ENCODE peak calls at places on chromosomes 12 and 14, in four cellular contexts. L is WTC11, T is GM12878, H is SK-N-SH. E is an unnamed sample.

GRCh38 chr12:85626031-85626781 is 210.0 kb downstream of the RASSF9 start:
- DNase-seq in L (no peak), T (no peak), H (no peak), E (no peak)

GRCh38 chr12:120495189-120495722 is 657 bp upstream of the DYNLL1 start:
- DNase-seq in L (no peak), T (no peak), H (peak), E (no peak)

GRCh38 chr12:52650520-52651081 is 1.4 kb downstream of the KRT2 start:
- DNase-seq in L (no peak), T (no peak), H (no peak), E (no peak)

GRCh38 chr14:39376671-39377403 is 55.4 kb downstream of the FBXO33 start:
- DNase-seq in L (no peak), T (no peak), H (no peak), E (no peak)

GRCh38 chr12:52651726-52652261 is at the start of gene KRT2:
- DNase-seq in L (no peak), T (no peak), H (no peak), E (no peak)

GRCh38 chr12:27309995-27310315 is 22.7 kb upstream of the BMAL2 start:
- DNase-seq in L (no peak), T (no peak), H (no peak), E (no peak)

GRCh38 chr14:91399868-91400640 is 17.6 kb downstream of the CCDC88C start:
- DNase-seq in L (no peak), T (no peak), H (no peak), E (no peak)

GRCh38 chr14:81396108-81396507 is 4.0 kb downstream of the STON2 start:
- DNase-seq in L (no peak), T (no peak), H (no peak), E (no peak)

GRCh38 chr12:124705545-124706138 is 138.2 kb upstream of the NCOR2 start:
- DNase-seq in L (no peak), T (no peak), H (no peak), E (no peak)

GRCh38 chr12:130337476-130338303 is at the start of gene PIWIL1:
- DNase-seq in L (no peak), T (no peak), H (peak), E (peak)

GRCh38 chr14:85566603-85567002 is 36.7 kb downstream of the FLRT2 start:
- DNase-seq in L (no peak), T (no peak), H (no peak), E (no peak)

GRCh38 chr14:98932436-98933325 is 339.3 kb downstream of the BCL11B start:
- DNase-seq in L (no peak), T (no peak), H (no peak), E (no peak)

GRCh38 chr12:49505672-49506071 is 33.2 kb upstream of the KCNH3 start:
- DNase-seq in L (no peak), T (no peak), H (no peak), E (no peak)

GRCh38 chr14:64792871-64793560 is 86.7 kb downstream of the SPTB start:
- DNase-seq in L (no peak), T (no peak), H (no peak), E (no peak)

GRCh38 chr12:12749433-12749832 is 32.3 kb downstream of the CDKN1B start:
- DNase-seq in L (no peak), T (no peak), H (no peak), E (no peak)

GRCh38 chr14:62187265-62187664 is 425.0 kb downstream of the SNAPC1 start:
- DNase-seq in L (peak), T (no peak), H (no peak), E (no peak)

GRCh38 chr14:98198385-98198784 is 1073.6 kb downstream of the BCL11B start:
- DNase-seq in L (no peak), T (no peak), H (no peak), E (no peak)

GRCh38 chr14:104549536-104550339 is 29.8 kb upstream of the C14orf180 start:
- DNase-seq in L (no peak), T (no peak), H (no peak), E (no peak)

GRCh38 chr12:44842669-44843068 is 33.4 kb downstream of the NELL2 start:
- DNase-seq in L (no peak), T (no peak), H (no peak), E (no peak)

GRCh38 chr14:105026789-105027563 is 6.1 kb upstream of the CDCA4 start:
- DNase-seq in L (no peak), T (no peak), H (no peak), E (peak)

GRCh38 chr12:70618371-70618770 is 18.9 kb downstream of the PTPRB start:
- DNase-seq in L (no peak), T (no peak), H (no peak), E (no peak)

GRCh38 chr14:101233861-101234587 is 327.3 kb upstream of the DIO3 start:
- DNase-seq in L (no peak), T (no peak), H (no peak), E (no peak)

DNA sequence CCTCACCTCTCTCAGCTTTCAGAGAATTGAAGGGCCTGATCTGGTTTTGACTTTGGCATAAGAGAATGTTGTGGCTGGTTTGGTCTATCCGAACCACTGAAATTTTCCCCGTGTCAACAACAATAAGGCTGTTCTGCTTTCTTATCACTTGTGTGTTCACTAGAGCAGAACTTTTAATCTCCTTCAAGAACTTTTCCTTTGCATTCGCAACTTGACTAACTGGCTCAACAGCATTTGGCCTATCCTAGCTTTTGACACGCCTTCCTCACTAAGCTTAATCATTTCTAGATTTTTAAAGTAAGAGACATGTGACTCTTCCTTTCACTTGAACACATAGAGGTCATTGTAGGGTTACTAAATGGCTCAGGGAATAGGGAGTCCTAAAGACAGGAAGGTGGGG is 25.9 kb upstream of the EDDM3A start:
- DNase-seq in L (no peak), T (no peak), H (no peak), E (no peak)
- TF ChIP-seq USF1 in L (no peak), T (no peak), H (no peak), E (no peak)

GRCh38 chr12:6158263-6158662 is 33.8 kb upstream of the VWF start:
- DNase-seq in L (no peak), T (no peak), H (no peak), E (no peak)

GRCh38 chr12:6158749-6159148 is 34.3 kb upstream of the VWF start:
- DNase-seq in L (no peak), T (no peak), H (peak), E (no peak)

GRCh38 chr12:6157482-6157881 is 33.0 kb upstream of the VWF start:
- DNase-seq in L (no peak), T (no peak), H (no peak), E (no peak)

GRCh38 chr12:6163554-6164060 is 36.6 kb upstream of the CD9 start:
- DNase-seq in L (no peak), T (no peak), H (no peak), E (no peak)

DNA sequence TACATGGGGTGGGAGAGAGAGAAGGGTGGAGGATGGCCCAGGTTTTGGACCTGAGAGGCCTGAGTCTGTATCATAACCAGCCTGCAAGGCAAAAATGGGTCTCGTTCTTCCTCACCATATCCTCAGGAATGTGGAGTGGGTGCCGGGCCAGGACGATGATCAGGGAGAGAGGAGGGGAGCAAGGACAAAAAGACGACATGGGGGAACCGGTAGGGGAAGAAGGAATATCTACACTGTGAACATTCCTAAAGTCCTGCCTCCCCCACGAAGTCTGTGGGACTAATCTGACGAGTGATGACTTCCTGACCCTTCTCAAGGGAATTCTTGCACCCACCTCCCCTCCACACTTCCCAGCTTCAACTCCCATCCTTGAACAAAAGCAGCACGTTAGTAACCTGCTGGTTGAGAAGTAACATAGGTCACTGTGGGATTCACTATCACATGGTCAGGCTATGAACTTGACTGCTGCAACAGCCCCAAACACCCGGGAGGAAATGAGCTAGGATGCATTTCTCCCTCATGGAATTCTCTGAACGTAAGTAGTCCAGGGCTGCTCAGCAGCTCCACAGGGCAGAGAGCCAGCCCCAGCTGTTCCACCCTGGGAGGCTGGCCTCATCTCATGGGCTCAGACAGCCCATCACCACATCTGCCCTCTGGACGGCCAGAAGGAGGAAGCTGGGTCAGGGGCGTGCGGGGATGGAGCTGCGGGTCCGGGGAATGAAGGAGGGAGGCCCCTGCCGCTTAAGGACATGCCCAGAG is 36.8 kb upstream of the VWF start:
- DNase-seq in L (no peak), T (no peak), H (peak), E (no peak)
- TF ChIP-seq USF1 in L (no peak), T (no peak), H (no peak), E (no peak)

GRCh38 chr12:132393245-132393795 is 63.9 kb upstream of the GALNT9 start:
- DNase-seq in L (no peak), T (no peak), H (no peak), E (peak)

GRCh38 chr12:132392389-132393244 is 63.2 kb upstream of the GALNT9 start:
- DNase-seq in L (no peak), T (no peak), H (no peak), E (no peak)

GRCh38 chr12:132395192-132395907 is 66.0 kb upstream of the GALNT9 start:
- DNase-seq in L (peak), T (no peak), H (no peak), E (no peak)

GRCh38 chr12:132395908-132396305 is 66.5 kb upstream of the GALNT9 start:
- DNase-seq in L (no peak), T (no peak), H (no peak), E (no peak)

GRCh38 chr12:132393991-132394949 is 64.9 kb upstream of the GALNT9 start:
- DNase-seq in L (no peak), T (no peak), H (no peak), E (peak)
- TF ChIP-seq USF1 in L (no peak), T (no peak), H (no peak), E (no peak)

DNA sequence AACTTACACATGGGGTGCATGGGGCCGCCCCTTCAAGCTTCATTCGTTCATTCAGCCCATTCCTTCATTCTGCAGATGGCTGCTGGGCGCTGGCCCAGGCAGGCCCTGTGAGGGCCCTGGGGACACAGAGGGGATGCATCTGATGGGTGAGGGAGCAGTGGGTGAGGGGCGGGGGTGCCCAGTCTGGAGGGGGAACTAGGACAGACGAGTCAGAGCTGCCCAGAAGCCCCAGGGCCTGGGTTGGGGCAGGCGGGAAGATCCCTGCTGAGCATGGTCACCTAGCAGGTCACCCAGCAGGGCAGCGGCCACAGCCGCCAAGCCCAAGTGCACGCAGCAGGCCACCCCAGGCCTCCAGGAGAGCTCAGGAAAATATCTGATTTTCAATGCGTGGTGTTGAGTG is 14.1 kb downstream of the TRMT61A start:
- DNase-seq in L (no peak), T (no peak), H (peak), E (no peak)
- TF ChIP-seq USF1 in L (no peak), T (no peak), H (no peak), E (no peak)

GRCh38 chr14:31018057-31018645 is 7.3 kb upstream of the AP4S1 start:
- DNase-seq in L (no peak), T (no peak), H (no peak), E (no peak)

GRCh38 chr14:31009836-31010618 is 15.4 kb upstream of the AP4S1 start:
- DNase-seq in L (no peak), T (no peak), H (no peak), E (no peak)

GRCh38 chr14:31010935-31011334 is 14.5 kb upstream of the AP4S1 start:
- DNase-seq in L (no peak), T (no peak), H (no peak), E (no peak)

DNA sequence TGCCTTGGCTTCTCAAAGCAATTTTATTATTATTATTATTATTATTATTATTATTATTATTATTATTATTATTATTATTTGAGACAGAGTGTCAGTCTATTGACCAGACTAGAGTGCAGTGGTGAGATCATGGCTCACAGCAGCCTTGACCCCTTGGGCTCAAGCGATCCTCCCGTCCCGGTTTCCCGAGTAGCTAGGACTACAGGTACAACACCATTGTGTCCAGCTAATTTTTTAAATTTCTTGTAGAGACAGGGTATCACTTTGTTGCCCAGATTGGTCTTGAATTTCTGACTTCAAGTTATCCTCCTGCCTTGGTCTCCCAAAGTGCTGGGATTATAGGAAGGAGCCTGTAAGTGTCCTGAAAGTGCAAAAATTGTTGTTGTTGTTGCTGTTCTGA is 11.6 kb upstream of the AP4S1 start:
- DNase-seq in L (no peak), T (no peak), H (no peak), E (no peak)
- TF ChIP-seq USF1 in L (no peak), T (no peak), H (no peak), E (no peak)

GRCh38 chr14:33210304-33210703 is 271.6 kb downstream of the NPAS3 start:
- DNase-seq in L (peak), T (no peak), H (no peak), E (peak)
- TF ChIP-seq USF1 in L (no peak), T (no peak), H (no peak), E (no peak)

DNA sequence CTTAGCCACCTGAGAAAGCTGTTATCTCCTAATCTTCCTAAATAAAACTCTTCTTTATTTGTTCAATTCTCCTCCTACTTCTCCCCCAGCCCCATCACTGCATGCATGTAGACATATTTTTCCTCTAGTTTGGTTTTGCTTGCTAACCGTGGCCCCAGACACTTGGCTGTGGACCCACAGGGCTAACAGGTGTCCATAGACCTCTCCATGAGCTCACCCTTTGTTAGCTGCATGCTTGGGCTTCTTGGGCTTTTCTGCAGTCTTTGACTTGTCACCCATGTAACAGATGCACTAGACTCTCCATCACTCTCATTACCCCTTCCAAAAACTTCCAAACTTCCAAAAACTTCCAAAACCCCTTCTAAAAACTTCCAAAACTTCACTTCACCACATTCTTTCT is 59.2 kb upstream of the PLEKHA5 start:
- DNase-seq in L (no peak), T (no peak), H (no peak), E (no peak)
- TF ChIP-seq USF1 in L (no peak), T (no peak), H (no peak), E (no peak)

DNA sequence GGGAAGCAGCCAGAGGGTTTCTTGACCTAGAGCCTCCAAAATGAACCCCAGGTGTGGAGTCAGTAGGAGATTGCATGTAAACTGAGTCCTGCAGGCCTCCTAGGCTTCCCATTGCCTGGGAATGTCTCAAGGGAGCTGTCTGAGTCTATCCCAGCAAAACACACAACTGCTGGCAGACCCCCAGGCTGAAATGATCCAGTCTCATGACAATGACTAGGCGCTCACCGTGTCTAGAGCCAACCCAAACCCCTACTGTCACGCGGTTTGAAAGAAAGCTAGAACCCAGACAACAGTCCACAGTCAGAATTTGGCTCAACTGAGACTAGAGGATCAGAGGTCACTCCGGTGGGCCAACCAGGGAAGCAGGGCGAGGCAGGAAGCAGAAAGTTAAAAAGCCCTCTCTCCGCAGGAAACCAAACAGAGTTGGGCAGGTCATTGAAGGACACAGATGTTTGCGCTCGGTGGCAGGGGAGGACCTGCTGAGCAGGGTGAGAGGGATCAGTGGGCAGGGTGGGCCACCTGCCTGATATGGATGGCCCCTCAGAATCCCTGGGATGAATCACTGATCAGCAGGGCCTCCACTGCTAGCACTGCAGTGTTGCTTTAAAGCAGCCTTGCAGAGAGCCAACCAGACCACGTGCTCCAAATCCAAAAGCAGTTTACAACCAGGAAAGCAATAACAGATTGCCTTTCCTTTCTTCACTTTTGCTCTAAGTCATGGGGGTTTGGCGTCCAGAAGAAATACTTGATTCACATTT is 23.8 kb downstream of the ACTN1 start:
- DNase-seq in L (no peak), T (no peak), H (no peak), E (no peak)
- TF ChIP-seq USF1 in L (no peak), T (no peak), H (no peak), E (no peak)

GRCh38 chr12:66851134-66851533 is 172.3 kb upstream of the GRIP1 start:
- DNase-seq in L (no peak), T (no peak), H (no peak), E (no peak)

DNA sequence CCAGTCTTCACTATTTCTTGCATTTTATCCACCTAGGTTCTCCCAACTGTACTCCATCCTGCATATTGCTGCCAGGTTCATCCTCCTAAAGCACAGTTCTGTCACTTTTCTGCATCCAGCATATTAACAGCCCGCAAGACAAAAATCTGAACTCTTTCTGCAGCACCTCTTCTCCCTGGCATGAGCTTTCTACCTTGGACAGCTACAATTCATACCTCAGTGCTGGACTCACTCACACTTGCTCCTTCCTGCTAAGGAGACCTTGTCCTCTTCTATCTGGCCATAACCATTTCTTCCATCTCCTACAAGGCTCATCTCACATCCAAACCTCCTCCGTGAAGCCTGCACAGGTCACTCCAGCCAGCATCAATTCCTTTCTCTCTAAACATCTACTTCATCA is 170.1 kb upstream of the GRIP1 start:
- DNase-seq in L (no peak), T (no peak), H (no peak), E (no peak)
- TF ChIP-seq USF1 in L (no peak), T (no peak), H (no peak), E (no peak)

GRCh38 chr12:5335059-5335458 is 96.8 kb upstream of the NTF3 start:
- DNase-seq in L (no peak), T (no peak), H (no peak), E (no peak)
- TF ChIP-seq USF1 in L (no peak), T (no peak), H (no peak), E (no peak)

E was measured in K562.